ENCODE peak calls at places on chromosomes 4 and X, in six cellular contexts. J is mammary epithelial cell; N is left lung; W is GF-D8; K is T-helper 2 cell; C is stimulated activated CD4-positive, alpha-beta T cell treated with anti-CD3 and anti-CD28 coated beads, Interleukin-15, amount 100 ng/mL, for 1 hour. P is an unnamed sample.

GRCh38 chr4:183392377-183392776 is 52.1 kb upstream of the CDKN2AIP start:
- DNase-seq in J (no peak), C (no peak), N (no peak), W (peak), K (no peak), P (no peak)

GRCh38 chrX:119693996-119694451 is 1.1 kb upstream of the SEPTIN6 start:
- DNase-seq in C (no peak), J (no peak), W (no peak), K (no peak), N (no peak), P (no peak)

GRCh38 chr4:53307819-53308773 is 57.8 kb downstream of the SCFD2 start:
- DNase-seq in W (peak), N (no peak), J (no peak), C (no peak), K (no peak), P (no peak)

GRCh38 chr4:95761441-95761840 is 78.5 kb upstream of the PDHA2 start:
- DNase-seq in J (peak), C (no peak), K (no peak), W (no peak), N (no peak), P (no peak)

GRCh38 chr4:5827108-5828004 is 65.5 kb downstream of the CRMP1 start:
- DNase-seq in C (no peak), J (no peak), W (peak), N (no peak), K (no peak), P (no peak)

GRCh38 chr4:41957634-41958033 is 22.4 kb downstream of the TMEM33 start:
- DNase-seq in W (peak), K (no peak), J (no peak), C (no peak), N (no peak), P (no peak)

GRCh38 chr4:7873881-7874280 is 65.8 kb downstream of the AFAP1 start:
- DNase-seq in C (no peak), K (no peak), N (no peak), W (no peak), J (no peak), P (no peak)

GRCh38 chrX:134880866-134881265 is 109.9 kb upstream of the SMIM10 start:
- DNase-seq in C (no peak), W (no peak), K (no peak), J (no peak), N (no peak), P (no peak)

GRCh38 chr4:105106416-105106815 is 40.3 kb upstream of the TET2 start:
- DNase-seq in K (no peak), W (no peak), C (no peak), J (no peak), N (no peak), P (no peak)